ENCODE peak calls at places on chromosomes 16 and 17, in six cellular contexts. G is NCI-H1930, O is amniotic stem cell, F is astrocyte of the hippocampus, I is Panc1, H is stomach. Q is an unnamed sample.
A peak's percentile ranks its signal among the peaks of the same experiment; 100 is the strongest.

GRCh38 chr17:69269174-69269998 is 40.8 kb upstream of the ABCA10 start:
- DNase-seq in G (no peak), H (no peak), I (no peak), F (peak; percentile 0), O (peak; percentile 68), Q (no peak)

GRCh38 chr16:3637371-3637923 is 17.0 kb upstream of the DNASE1 start:
- DNase-seq in G (no peak), O (no peak), F (no peak), H (peak; percentile 25), I (no peak), Q (no peak)

GRCh38 chr17:16909472-16909871 is 62.4 kb downstream of the TNFRSF13B start:
- DNase-seq in H (peak; percentile 9), F (no peak), I (no peak), G (no peak), O (no peak), Q (no peak)

GRCh38 chr17:79975498-79976134 is 60.1 kb downstream of the TBC1D16 start:
- DNase-seq in F (no peak), H (no peak), I (no peak), O (no peak), G (no peak), Q (no peak)

GRCh38 chr17:48814504-48814903 is 2.5 kb downstream of the TTLL6 start:
- DNase-seq in F (peak; percentile 58), G (peak; percentile 24), O (no peak), H (peak; percentile 61), I (no peak), Q (no peak)

GRCh38 chr17:35432176-35433074 is at the start of gene SLFN12:
- DNase-seq in G (no peak), O (peak; percentile 90), I (peak; percentile 71), H (peak; percentile 53), F (peak; percentile 94), Q (no peak)

GRCh38 chr17:82219083-82219482 is 6.4 kb upstream of the CCDC57 start:
- DNase-seq in G (no peak), H (no peak), F (no peak), O (no peak), I (no peak), Q (no peak)

GRCh38 chr16:88940196-88941050 is 36.6 kb downstream of the CBFA2T3 start:
- DNase-seq in H (no peak), O (no peak), F (no peak), I (no peak), G (no peak), Q (no peak)

GRCh38 chr17:48835971-48836370 is 5.1 kb downstream of the CALCOCO2 start:
- DNase-seq in G (no peak), O (no peak), H (peak; percentile 49), I (no peak), F (no peak), Q (no peak)

GRCh38 chr16:86298166-86299131 is 211.9 kb upstream of the FOXF1 start:
- DNase-seq in I (no peak), F (no peak), H (no peak), O (no peak), G (no peak), Q (no peak)

GRCh38 chr16:31265329-31266245 is 5.8 kb downstream of the ITGAM start:
- DNase-seq in H (peak; percentile 30), I (no peak), G (no peak), F (peak; percentile 55), O (no peak), Q (no peak)

GRCh38 chr17:12927541-12928425 is 90.0 kb downstream of the ELAC2 start:
- DNase-seq in H (no peak), F (no peak), I (no peak), O (no peak), G (no peak), Q (no peak)

GRCh38 chr16:63928421-63928820 is 1193.4 kb downstream of the CDH11 start:
- DNase-seq in I (no peak), O (no peak), H (no peak), F (no peak), G (no peak), Q (no peak)

GRCh38 chr17:58308173-58308984 is 20.2 kb downstream of the TSPOAP1 start:
- DNase-seq in H (peak; percentile 25), I (no peak), F (peak; percentile 21), G (no peak), O (no peak), Q (no peak)

GRCh38 chr16:3829631-3830536 is 50.6 kb downstream of the CREBBP start:
- DNase-seq in F (no peak), G (no peak), I (no peak), O (no peak), H (no peak), Q (no peak)

GRCh38 chr17:75152971-75153853 is 1.1 kb downstream of the JPT1 start:
- DNase-seq in F (peak; percentile 58), G (peak; percentile 21), H (no peak), I (no peak), O (no peak), Q (no peak)

GRCh38 chr16:28105297-28105696 is 41.8 kb upstream of the GSG1L start:
- DNase-seq in O (no peak), F (no peak), I (no peak), H (no peak), G (no peak), Q (no peak)

GRCh38 chr16:3963203-3963602 is 82.7 kb upstream of the CREBBP start:
- DNase-seq in O (no peak), F (no peak), I (no peak), H (no peak), G (no peak), Q (peak; percentile 14)

GRCh38 chr17:73706858-73707257 is 62.6 kb upstream of the SDK2 start:
- DNase-seq in G (peak; percentile 57), I (no peak), H (no peak), O (no peak), F (no peak), Q (peak; percentile 9)

GRCh38 chr17:76572201-76572910 is 13.3 kb downstream of the ST6GALNAC2 start:
- DNase-seq in G (no peak), I (no peak), O (no peak), F (no peak), H (no peak), Q (no peak)

GRCh38 chr16:49350265-49351103 is 23.1 kb upstream of the C16orf78 start:
- DNase-seq in F (peak; percentile 73), O (no peak), H (peak; percentile 65), I (peak; percentile 32), G (peak; percentile 40), Q (no peak)

GRCh38 chr17:7438050-7438614 is 1.2 kb upstream of the FGF11 start:
- DNase-seq in O (no peak), H (peak; percentile 53), G (no peak), I (no peak), F (peak; percentile 68), Q (no peak)

GRCh38 chr16:70163596-70163995 is 10.0 kb upstream of the CLEC18C start:
- DNase-seq in G (no peak), O (no peak), F (no peak), I (no peak), H (no peak), Q (no peak)

GRCh38 chr16:11583889-11584565 is 2.7 kb downstream of the LITAF start:
- DNase-seq in I (no peak), F (no peak), O (no peak), G (no peak), H (peak; percentile 69), Q (no peak)

GRCh38 chr16:79728048-79728922 is 127.7 kb upstream of the MAF start:
- DNase-seq in G (no peak), O (no peak), H (no peak), I (no peak), F (no peak), Q (no peak)

GRCh38 chr16:51129105-51129504 is 22.0 kb downstream of the SALL1 start:
- DNase-seq in H (no peak), F (peak; percentile 55), G (no peak), O (no peak), I (no peak), Q (no peak)

GRCh38 chr17:55089955-55090573 is 121.5 kb downstream of the STXBP4 start:
- DNase-seq in F (peak; percentile 57), H (no peak), O (no peak), G (no peak), I (no peak), Q (no peak)

GRCh38 chr16:24580665-24581064 is 41.3 kb downstream of the RBBP6 start:
- DNase-seq in H (no peak), G (no peak), O (peak; percentile 47), F (peak; percentile 29), I (peak; percentile 15), Q (no peak)

GRCh38 chr17:81082177-81083073 is 47.5 kb downstream of the BAIAP2 start:
- DNase-seq in F (no peak), H (peak; percentile 80), G (no peak), I (no peak), O (no peak), Q (no peak)

GRCh38 chr16:86556576-86556975 is 1.5 kb upstream of the MTHFSD start:
- DNase-seq in F (no peak), I (no peak), G (no peak), O (no peak), H (no peak), Q (no peak)

GRCh38 chr17:75763613-75764416 is 1.2 kb downstream of the GALK1 start:
- DNase-seq in O (no peak), F (no peak), H (no peak), G (no peak), I (no peak), Q (no peak)

GRCh38 chr17:8441690-8442089 is 6.0 kb downstream of the NDEL1 start:
- DNase-seq in O (no peak), I (no peak), F (no peak), H (no peak), G (no peak), Q (no peak)

GRCh38 chr16:31360296-31360695 is 5.3 kb downstream of the ITGAX start:
- DNase-seq in O (no peak), H (no peak), G (no peak), I (no peak), F (no peak), Q (no peak)

GRCh38 chr16:783404-784161 is 4.6 kb downstream of the RPUSD1 start:
- DNase-seq in O (no peak), H (peak; percentile 43), F (no peak), G (no peak), I (no peak), Q (no peak)

GRCh38 chr16:31215287-31216115 is 1.4 kb downstream of the PYDC1 start:
- DNase-seq in H (peak; percentile 64), O (no peak), G (peak; percentile 31), F (peak; percentile 70), I (no peak), Q (no peak)

Q was measured in NCI-H1417 treated with DMSO at 0.1 percent for 48 hours.